ENCODE peak calls at places on chromosomes 6 and 20, in seven cellular contexts. W is HS-5; G is head of caudate nucleus; I is mesothelial cell of epicardium; U is globus pallidus; X is activated naive CD4-positive, alpha-beta T cell treated with anti-CD3 and anti-CD28 coated beads, Interleukin-2, amount 10 ng/mL, durations not matched to agents 7 days and 5 days; Q is BE2C. R is an unnamed sample.

GRCh38 chr6:12328701-12329100 is 38.5 kb downstream of the EDN1 start:
- DNase-seq in W (no peak), G (no peak), I (no peak), U (no peak), X (no peak), Q (no peak), R (no peak)

GRCh38 chr6:116111552-116112528 is 11.2 kb downstream of the NT5DC1 start:
- DNase-seq in W (no peak), G (no peak), I (no peak), U (peak), X (peak), Q (peak), R (no peak)

GRCh38 chr6:113859349-113860164 is 2.4 kb downstream of the MARCKS start:
- DNase-seq in W (no peak), G (peak), I (peak), U (peak), X (no peak), Q (peak), R (peak)

GRCh38 chr20:10761232-10761631 is 87.4 kb upstream of the JAG1 start:
- DNase-seq in W (no peak), G (no peak), I (no peak), U (no peak), X (no peak), Q (no peak), R (no peak)

GRCh38 chr6:53426544-53427270 is 78.0 kb upstream of the ELOVL5 start:
- DNase-seq in W (no peak), G (no peak), I (no peak), U (no peak), X (no peak), Q (no peak), R (no peak)

GRCh38 chr6:53634184-53634631 is 31.3 kb downstream of the KLHL31 start:
- DNase-seq in W (no peak), G (no peak), I (no peak), U (no peak), X (no peak), Q (no peak), R (no peak)

GRCh38 chr20:49859807-49860206 is 47.2 kb downstream of the SLC9A8 start:
- DNase-seq in W (no peak), G (no peak), I (no peak), U (no peak), X (no peak), Q (no peak), R (no peak)

GRCh38 chr20:50546729-50547314 is 36.6 kb downstream of the PTPN1 start:
- DNase-seq in W (no peak), G (no peak), I (no peak), U (peak), X (peak), Q (no peak), R (no peak)

GRCh38 chr6:76495909-76496308 is 423.4 kb upstream of the IMPG1 start:
- DNase-seq in W (no peak), G (no peak), I (no peak), U (no peak), X (no peak), Q (no peak), R (no peak)

GRCh38 chr20:34673411-34673810 is 3.5 kb downstream of the PIGU start:
- DNase-seq in W (no peak), G (no peak), I (no peak), U (no peak), X (no peak), Q (no peak), R (no peak)

GRCh38 chr20:32437391-32438074 is 79.4 kb downstream of the ASXL1 start:
- DNase-seq in W (no peak), G (no peak), I (peak), U (no peak), X (no peak), Q (no peak), R (no peak)

GRCh38 chr6:134984821-134985220 is 34.9 kb upstream of the ALDH8A1 start:
- DNase-seq in W (no peak), G (no peak), I (no peak), U (no peak), X (no peak), Q (no peak), R (no peak)

GRCh38 chr20:21832442-21833152 is 127.1 kb downstream of the PAX1 start:
- DNase-seq in W (no peak), G (no peak), I (no peak), U (no peak), X (no peak), Q (no peak), R (no peak)

GRCh38 chr20:63509088-63509564 is 10.2 kb upstream of the EEF1A2 start:
- DNase-seq in W (no peak), G (no peak), I (no peak), U (no peak), X (no peak), Q (no peak), R (no peak)

GRCh38 chr6:26122402-26122792 is 35.2 kb downstream of the HFE start:
- DNase-seq in W (no peak), G (no peak), I (no peak), U (no peak), X (peak), Q (peak), R (no peak)

GRCh38 chr6:24584390-24584735 is 61.6 kb downstream of the KIAA0319 start:
- DNase-seq in W (no peak), G (no peak), I (no peak), U (no peak), X (no peak), Q (peak), R (no peak)

GRCh38 chr6:139765825-139766285 is 391.4 kb upstream of the CITED2 start:
- DNase-seq in W (peak), G (no peak), I (no peak), U (no peak), X (no peak), Q (no peak), R (no peak)

GRCh38 chr20:62404761-62405107 is 2.4 kb downstream of the CABLES2 start:
- DNase-seq in W (no peak), G (no peak), I (no peak), U (no peak), X (no peak), Q (no peak), R (no peak)

GRCh38 chr6:140478631-140479030 is 1104.2 kb upstream of the CITED2 start:
- DNase-seq in W (no peak), G (no peak), I (no peak), U (no peak), X (no peak), Q (no peak), R (no peak)

GRCh38 chr6:169969372-169970099 is 218.1 kb downstream of the ERMARD start:
- DNase-seq in W (no peak), G (no peak), I (peak), U (no peak), X (no peak), Q (no peak), R (no peak)

GRCh38 chr6:99016355-99016754 is 68.6 kb upstream of the FBXL4 start:
- DNase-seq in W (peak), G (no peak), I (no peak), U (no peak), X (no peak), Q (no peak), R (no peak)

GRCh38 chr6:33191383-33192104 is 723 bp downstream of the COL11A2 start:
- DNase-seq in W (no peak), G (no peak), I (no peak), U (no peak), X (no peak), Q (no peak), R (no peak)

GRCh38 chr20:31849306-31849930 is 4.0 kb upstream of the FOXS1 start:
- DNase-seq in W (no peak), G (no peak), I (no peak), U (no peak), X (no peak), Q (no peak), R (no peak)